ENCODE peak calls at places on chromosomes 7 and 10, in five cellular contexts. H, C, R, M and S are unnamed samples.
A peak's percentile ranks its signal among the peaks of the same experiment; 100 is the strongest.

GRCh38 chr10:14491814-14492213 is 161.1 kb upstream of the FRMD4A start:
- DNase-seq in H (no peak), C (no peak), R (no peak), M (no peak), S (peak; percentile 31)

GRCh38 chr7:29511851-29512250 is 51.8 kb upstream of the PRR15 start:
- DNase-seq in H (no peak), C (no peak), R (no peak), M (no peak), S (no peak)

GRCh38 chr7:82109288-82109687 is 334.3 kb downstream of the CACNA2D1 start:
- DNase-seq in H (no peak), C (peak; percentile 15), R (peak; percentile 59), M (no peak), S (peak; percentile 67)

GRCh38 chr7:69434350-69434749 is 163.9 kb upstream of the AUTS2 start:
- DNase-seq in H (no peak), C (no peak), R (peak; percentile 7), M (no peak), S (peak; percentile 84)

GRCh38 chr7:139758388-139758787 is 19.4 kb downstream of the HIPK2 start:
- DNase-seq in H (no peak), C (no peak), R (no peak), M (no peak), S (no peak)

GRCh38 chr10:2619472-2619871 is 447.9 kb upstream of the PFKP start:
- DNase-seq in H (no peak), C (no peak), R (peak; percentile 1), M (no peak), S (no peak)

GRCh38 chr7:136063337-136063666 is 86.1 kb upstream of the MTPN start:
- DNase-seq in H (no peak), C (no peak), R (no peak), M (no peak), S (no peak)

GRCh38 chr10:43377393-43377883 is 6.0 kb downstream of the FXYD4 start:
- DNase-seq in H (no peak), C (no peak), R (no peak), M (no peak), S (no peak)

GRCh38 chr7:8189615-8190014 is 72.4 kb downstream of the ICA1 start:
- DNase-seq in H (no peak), C (no peak), R (no peak), M (peak; percentile 69), S (no peak)

GRCh38 chr10:117217196-117217761 is 20.0 kb downstream of the KCNK18 start:
- DNase-seq in H (no peak), C (no peak), R (peak; percentile 3), M (no peak), S (no peak)

GRCh38 chr10:64863836-64864235 is 1342.6 kb downstream of the REEP3 start:
- DNase-seq in H (no peak), C (no peak), R (no peak), M (no peak), S (no peak)

GRCh38 chr10:66215005-66215404 is 710.8 kb upstream of the LRRTM3 start:
- DNase-seq in H (no peak), C (no peak), R (peak; percentile 1), M (no peak), S (no peak)

GRCh38 chr10:95308389-95309302 is 17.8 kb upstream of the PDLIM1 start:
- DNase-seq in H (peak; percentile 54), C (peak; percentile 89), R (peak; percentile 98), M (no peak), S (peak; percentile 98)

GRCh38 chr10:100881552-100882250 is 31.1 kb upstream of the SLF2 start:
- DNase-seq in H (no peak), C (no peak), R (no peak), M (no peak), S (no peak)

GRCh38 chr10:1404953-1405260 is 332.4 kb downstream of the ADARB2 start:
- DNase-seq in H (no peak), C (no peak), R (no peak), M (no peak), S (no peak)

GRCh38 chr10:97648557-97649404 is 8.3 kb downstream of the PI4K2A start:
- DNase-seq in H (no peak), C (peak; percentile 82), R (peak; percentile 92), M (no peak), S (peak; percentile 97)

GRCh38 chr7:76364198-76364584 is 5.4 kb upstream of the YWHAG start:
- DNase-seq in H (no peak), C (no peak), R (peak; percentile 77), M (no peak), S (peak; percentile 88)

GRCh38 chr7:84162584-84162983 is 32.0 kb downstream of the SEMA3A start:
- DNase-seq in H (no peak), C (no peak), R (no peak), M (no peak), S (no peak)

GRCh38 chr7:152338553-152338952 is 97.2 kb downstream of the KMT2C start:
- DNase-seq in H (no peak), C (no peak), R (peak; percentile 39), M (no peak), S (peak; percentile 25)

GRCh38 chr7:152333134-152333533 is 102.7 kb downstream of the KMT2C start:
- DNase-seq in H (no peak), C (no peak), R (no peak), M (no peak), S (peak; percentile 11)

GRCh38 chr7:152335900-152336571 is 99.8 kb downstream of the KMT2C start:
- DNase-seq in H (no peak), C (no peak), R (peak; percentile 53), M (no peak), S (peak; percentile 13)

GRCh38 chr7:152341039-152341913 is 94.5 kb downstream of the KMT2C start:
- DNase-seq in H (no peak), C (peak; percentile 34), R (peak; percentile 88), M (no peak), S (peak; percentile 79)

GRCh38 chr7:152336754-152337368 is 98.9 kb downstream of the KMT2C start:
- DNase-seq in H (no peak), C (peak; percentile 15), R (peak; percentile 71), M (peak; percentile 6), S (peak; percentile 70)
- H3K4me3 ChIP-seq in H (peak overlapping the region; percentile 37), C (no peak overlapping the region), R (no peak overlapping the region), M (no peak overlapping the region), S (no peak overlapping the region)

GRCh38 chr7:132573237-132573636 is 3.0 kb downstream of the PLXNA4 start:
- DNase-seq in H (no peak), C (no peak), R (no peak), M (no peak), S (no peak)
- H3K4me3 ChIP-seq in H (no peak overlapping the region), C (no peak overlapping the region), R (no peak overlapping the region), M (no peak overlapping the region), S (no peak overlapping the region)

GRCh38 chr7:117036034-117036669 is 82.9 kb downstream of the ST7 start:
- DNase-seq in H (no peak), C (no peak), R (no peak), M (no peak), S (no peak)
- H3K4me3 ChIP-seq in H (no peak overlapping the region), C (no peak overlapping the region), R (no peak overlapping the region), M (no peak overlapping the region), S (no peak overlapping the region)

GRCh38 chr7:725223-726005 is 1.1 kb upstream of the DNAAF5 start:
- DNase-seq in H (no peak), C (no peak), R (peak; percentile 58), M (no peak), S (peak; percentile 62)
- H3K4me3 ChIP-seq in H (peak overlapping the region; percentile 87), C (peak overlapping the region; percentile 71), R (no peak overlapping the region), M (no peak overlapping the region), S (peak overlapping the region; percentile 55)

GRCh38 chr7:5636446-5636835 is 145.0 kb downstream of the RNF216 start:
- DNase-seq in H (no peak), C (no peak), R (no peak), M (no peak), S (peak; percentile 22)
- H3K4me3 ChIP-seq in H (peak overlapping the region; percentile 13), C (no peak overlapping the region), R (no peak overlapping the region), M (no peak overlapping the region), S (no peak overlapping the region)

GRCh38 chr10:36141786-36142560 is 499.9 kb upstream of the FZD8 start:
- DNase-seq in H (no peak), C (peak; percentile 35), R (peak; percentile 12), M (no peak), S (peak; percentile 12)
- H3K4me3 ChIP-seq in H (no peak overlapping the region), C (no peak overlapping the region), R (no peak overlapping the region), M (no peak overlapping the region), S (no peak overlapping the region)

GRCh38 chr10:86363184-86363832 is 3.3 kb downstream of the GRID1 start:
- DNase-seq in H (peak; percentile 45), C (no peak), R (peak; percentile 29), M (peak; percentile 65), S (no peak)
- H3K4me3 ChIP-seq in H (peak overlapping the region; percentile 32), C (no peak overlapping the region), R (no peak overlapping the region), M (peak overlapping the region; percentile 72), S (no peak overlapping the region)